ENCODE peak calls at places on chromosome 11, in seven cellular contexts. One of them, this sample, is unnamed.

GRCh38 chr11:106156290-106156937 is 79.0 kb downstream of the AASDHPPT start:
- DNase-seq in lung: no peak
- DNase-seq in stomach: peak; percentile 34
- DNase-seq in dorsolateral prefrontal cortex: no peak
- DNase-seq in lower leg skin: no peak
- DNase-seq in AG04450: peak; percentile 70
- DNase-seq in GM12878: peak; percentile 12
- DNase-seq in this sample: no peak

GRCh38 chr11:79040348-79040747 is 400.5 kb downstream of the TENM4 start:
- DNase-seq in lung: no peak
- DNase-seq in stomach: no peak
- DNase-seq in dorsolateral prefrontal cortex: peak; percentile 44
- DNase-seq in lower leg skin: no peak
- DNase-seq in AG04450: no peak
- DNase-seq in GM12878: no peak
- DNase-seq in this sample: no peak

GRCh38 chr11:1240771-1241170 is 17.9 kb downstream of the MUC5B start:
- DNase-seq in lung: no peak
- DNase-seq in stomach: no peak
- DNase-seq in dorsolateral prefrontal cortex: no peak
- DNase-seq in lower leg skin: no peak
- DNase-seq in AG04450: no peak
- DNase-seq in GM12878: no peak
- DNase-seq in this sample: no peak

GRCh38 chr11:111456859-111457730 is 55.1 kb downstream of the BTG4 start:
- DNase-seq in lung: no peak
- DNase-seq in stomach: no peak
- DNase-seq in dorsolateral prefrontal cortex: no peak
- DNase-seq in lower leg skin: peak; percentile 78
- DNase-seq in AG04450: no peak
- DNase-seq in GM12878: no peak
- DNase-seq in this sample: no peak

GRCh38 chr11:97454988-97455387 is 1065.2 kb downstream of the JRKL start:
- DNase-seq in lung: no peak
- DNase-seq in stomach: no peak
- DNase-seq in dorsolateral prefrontal cortex: no peak
- DNase-seq in lower leg skin: no peak
- DNase-seq in AG04450: no peak
- DNase-seq in GM12878: no peak
- DNase-seq in this sample: no peak

GRCh38 chr11:67468509-67468834 is 579 bp downstream of the TMEM134 start:
- DNase-seq in lung: no peak
- DNase-seq in stomach: no peak
- DNase-seq in dorsolateral prefrontal cortex: no peak
- DNase-seq in lower leg skin: no peak
- DNase-seq in AG04450: no peak
- DNase-seq in GM12878: no peak
- DNase-seq in this sample: no peak

GRCh38 chr11:69295995-69296889 is 2.3 kb downstream of the MYEOV start:
- DNase-seq in lung: peak; percentile 63
- DNase-seq in stomach: peak; percentile 43
- DNase-seq in dorsolateral prefrontal cortex: no peak
- DNase-seq in lower leg skin: peak; percentile 94
- DNase-seq in AG04450: peak; percentile 36
- DNase-seq in GM12878: no peak
- DNase-seq in this sample: no peak

GRCh38 chr11:55854704-55855103 is 16.2 kb downstream of the OR5D16 start:
- DNase-seq in lung: no peak
- DNase-seq in stomach: no peak
- DNase-seq in dorsolateral prefrontal cortex: no peak
- DNase-seq in lower leg skin: no peak
- DNase-seq in AG04450: no peak
- DNase-seq in GM12878: no peak
- DNase-seq in this sample: no peak

GRCh38 chr11:122097419-122098001 is 18.5 kb downstream of the BLID start:
- DNase-seq in lung: no peak
- DNase-seq in stomach: no peak
- DNase-seq in dorsolateral prefrontal cortex: no peak
- DNase-seq in lower leg skin: no peak
- DNase-seq in AG04450: no peak
- DNase-seq in GM12878: no peak
- DNase-seq in this sample: no peak
- H3K4me3 ChIP-seq in lung: no peak overlapping the region
- H3K4me3 ChIP-seq in stomach: peak overlapping the region; percentile 46
- H3K4me3 ChIP-seq in dorsolateral prefrontal cortex: peak overlapping the region; percentile 73
- H3K4me3 ChIP-seq in lower leg skin: no peak overlapping the region
- H3K4me3 ChIP-seq in AG04450: peak overlapping the region; percentile 79
- H3K4me3 ChIP-seq in GM12878: no peak overlapping the region
- H3K4me3 ChIP-seq in this sample: no peak overlapping the region

GRCh38 chr11:65492637-65493366 is 6.0 kb upstream of the MALAT1 start:
- DNase-seq in lung: peak; percentile 78
- DNase-seq in stomach: peak; percentile 85
- DNase-seq in dorsolateral prefrontal cortex: peak; percentile 73
- DNase-seq in lower leg skin: peak; percentile 98
- DNase-seq in AG04450: no peak
- DNase-seq in GM12878: peak; percentile 68
- DNase-seq in this sample: no peak
- H3K4me3 ChIP-seq in lung: no peak overlapping the region
- H3K4me3 ChIP-seq in stomach: no peak overlapping the region
- H3K4me3 ChIP-seq in dorsolateral prefrontal cortex: peak overlapping the region; percentile 16
- H3K4me3 ChIP-seq in lower leg skin: no peak overlapping the region
- H3K4me3 ChIP-seq in AG04450: peak overlapping the region; percentile 14
- H3K4me3 ChIP-seq in GM12878: peak overlapping the region; percentile 61
- H3K4me3 ChIP-seq in this sample: no peak overlapping the region

DNA sequence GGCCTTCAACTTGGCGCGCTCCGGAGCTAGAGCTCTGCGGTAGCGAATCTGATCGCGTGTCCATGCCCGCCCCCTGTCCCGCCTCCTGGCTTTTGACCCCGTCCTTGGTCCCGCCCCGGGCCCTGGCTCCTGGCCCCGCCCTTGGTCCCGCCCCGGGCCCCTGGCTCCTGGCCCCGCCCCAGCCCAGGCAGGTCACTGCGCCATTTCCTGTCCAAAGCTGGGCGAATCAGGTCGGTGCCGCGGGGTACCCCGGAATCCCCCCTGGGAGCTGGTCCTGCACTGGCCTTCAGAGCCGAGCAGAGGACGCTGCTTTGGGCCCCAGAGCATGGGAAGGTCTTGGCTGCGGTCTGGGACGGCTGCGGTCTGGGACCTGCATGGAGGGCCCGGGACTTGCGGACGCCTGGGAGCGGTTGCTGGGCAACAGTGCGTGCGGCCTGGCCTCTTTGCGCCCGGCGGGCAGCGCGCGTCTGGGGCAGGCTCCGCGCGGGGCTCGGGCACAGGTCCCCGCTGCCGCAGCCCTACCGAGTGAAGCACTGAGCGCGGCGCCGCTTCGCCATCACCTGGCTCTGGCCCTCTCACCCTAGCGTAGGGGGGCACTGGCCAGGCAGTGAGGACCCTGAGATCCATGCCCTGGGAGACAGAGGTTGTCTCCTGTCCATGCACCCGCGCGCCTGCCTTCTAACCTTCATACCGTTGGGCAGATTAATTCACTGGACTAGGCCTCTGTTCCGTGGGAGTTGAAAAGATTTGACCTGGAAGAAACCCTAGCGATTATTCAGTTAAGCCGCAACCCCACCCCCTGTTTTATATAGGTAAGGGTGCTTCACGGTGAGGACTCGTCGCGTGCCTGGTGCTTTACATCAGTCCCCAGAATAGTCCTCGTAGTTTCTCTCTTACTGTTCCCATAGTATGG is at the start of gene TTC12:
- DNase-seq in lung: peak; percentile 94
- DNase-seq in stomach: peak; percentile 96
- DNase-seq in dorsolateral prefrontal cortex: peak; percentile 93
- DNase-seq in lower leg skin: peak; percentile 98
- DNase-seq in AG04450: peak; percentile 61
- DNase-seq in GM12878: peak; percentile 64
- DNase-seq in this sample: peak; percentile 85
- H3K4me3 ChIP-seq in lung: peak within 1 kb of the TSS; percentile 86
- H3K4me3 ChIP-seq in stomach: peak within 1 kb of the TSS; percentile 64
- H3K4me3 ChIP-seq in dorsolateral prefrontal cortex: peak within 1 kb of the TSS; percentile 73
- H3K4me3 ChIP-seq in lower leg skin: peak within 1 kb of the TSS; percentile 57
- H3K4me3 ChIP-seq in AG04450: peak within 1 kb of the TSS; percentile 95
- H3K4me3 ChIP-seq in GM12878: peak within 1 kb of the TSS; percentile 83
- H3K4me3 ChIP-seq in this sample: peak within 1 kb of the TSS; percentile 63

DNA sequence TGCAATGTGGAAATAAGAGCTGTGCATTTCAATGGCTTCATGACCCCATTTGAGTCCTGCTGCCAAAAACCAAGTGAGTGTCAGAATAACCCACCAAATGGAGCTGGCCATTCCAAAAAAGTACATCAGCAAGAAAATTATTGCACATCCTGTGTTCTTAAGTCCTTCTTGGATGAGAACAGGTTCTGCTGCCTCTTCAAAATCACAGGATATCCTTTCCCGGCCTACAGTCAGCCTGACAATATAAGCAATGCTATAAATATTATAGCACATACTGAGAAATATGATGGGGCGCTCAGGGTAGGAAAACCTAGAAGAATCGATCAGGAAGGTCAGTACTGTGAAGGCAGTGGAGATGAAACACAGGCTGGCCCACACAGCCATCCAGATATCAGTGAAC is 3.5 kb downstream of the FZD4 start:
- DNase-seq in lung: no peak
- DNase-seq in stomach: no peak
- DNase-seq in dorsolateral prefrontal cortex: no peak
- DNase-seq in lower leg skin: no peak
- DNase-seq in AG04450: no peak
- DNase-seq in GM12878: no peak
- DNase-seq in this sample: no peak
- H3K4me3 ChIP-seq in lung: peak overlapping the region; percentile 27
- H3K4me3 ChIP-seq in stomach: no peak overlapping the region
- H3K4me3 ChIP-seq in dorsolateral prefrontal cortex: no peak overlapping the region
- H3K4me3 ChIP-seq in lower leg skin: no peak overlapping the region
- H3K4me3 ChIP-seq in AG04450: no peak overlapping the region
- H3K4me3 ChIP-seq in GM12878: no peak overlapping the region
- H3K4me3 ChIP-seq in this sample: no peak overlapping the region